ENCODE peak calls at places on chromosomes 12 and 14, in four cellular contexts. G, L, M and T are unnamed samples. For H3K79me1, the result is how much of the 10 kb centered on the place peaks cover.

GRCh38 chr12:111636209-111636928 is 37.3 kb upstream of the ATXN2 start:
- DNase-seq in G (peak), M (peak), L (peak), T (peak)

GRCh38 chr12:98678236-98678945 is 33.3 kb downstream of the APAF1 start:
- DNase-seq in L (no peak), G (peak), M (no peak), T (no peak)

GRCh38 chr12:127675936-127676335 is 591.0 kb upstream of the TMEM132C start:
- DNase-seq in G (no peak), L (no peak), M (no peak), T (no peak)

GRCh38 chr12:119202121-119202527 is 23.4 kb downstream of the HSPB8 start:
- DNase-seq in L (no peak), M (no peak), G (peak), T (no peak)

GRCh38 chr14:61351457-61351856 is 30.1 kb downstream of the PRKCH start:
- DNase-seq in G (no peak), L (no peak), M (no peak), T (no peak)

GRCh38 chr12:62259311-62259992 is 752 bp upstream of the USP15 start:
- DNase-seq in G (no peak), L (no peak), M (no peak), T (no peak)

GRCh38 chr14:67571991-67572323 is 28.1 kb downstream of the PIGH start:
- DNase-seq in M (no peak), G (no peak), L (no peak), T (no peak)

GRCh38 chr12:94073441-94074051 is 74.8 kb upstream of the PLXNC1 start:
- DNase-seq in G (no peak), M (no peak), L (peak), T (no peak)

GRCh38 chr14:68089146-68089715 is 269.7 kb downstream of the RAD51B start:
- DNase-seq in M (no peak), L (peak), G (no peak), T (no peak)

GRCh38 chr12:99619389-99620158 is 28.0 kb upstream of the GARIN6 start:
- DNase-seq in L (peak), G (peak), M (peak), T (peak)

GRCh38 chr12:67773896-67774295 is 125.4 kb downstream of the DYRK2 start:
- DNase-seq in M (no peak), L (peak), G (no peak), T (peak)

GRCh38 chr12:22340143-22340542 is 5.6 kb upstream of the ST8SIA1 start:
- DNase-seq in G (no peak), L (no peak), M (no peak), T (no peak)

GRCh38 chr14:54194501-54194900 is 202.3 kb upstream of the CDKN3 start:
- DNase-seq in M (no peak), L (no peak), G (no peak), T (no peak)

GRCh38 chr14:100586520-100587247 is 533 bp downstream of the BEGAIN start:
- DNase-seq in G (peak), L (no peak), M (no peak), T (no peak)

GRCh38 chr14:36070056-36071043 is 106.2 kb downstream of the PTCSC3 start:
- DNase-seq in L (peak), G (peak), M (peak), T (peak)

GRCh38 chr14:95137804-95138167 is 19.5 kb downstream of the DICER1 start:
- DNase-seq in G (no peak), M (no peak), L (no peak), T (peak)

GRCh38 chr12:66066071-66066928 is 64.2 kb downstream of the LLPH start:
- DNase-seq in M (no peak), G (no peak), L (peak), T (peak)

GRCh38 chr12:2118061-2118460 is 65.3 kb downstream of the CACNA1C start:
- DNase-seq in G (no peak), L (no peak), M (no peak), T (peak)

GRCh38 chr12:55629058-55629841 is 7.4 kb upstream of the OR10P1 start:
- DNase-seq in L (no peak), G (no peak), M (no peak), T (no peak)

GRCh38 chr14:33693237-33693636 is 257.6 kb downstream of the EGLN3 start:
- DNase-seq in M (no peak), L (no peak), G (no peak), T (no peak)

DNA sequence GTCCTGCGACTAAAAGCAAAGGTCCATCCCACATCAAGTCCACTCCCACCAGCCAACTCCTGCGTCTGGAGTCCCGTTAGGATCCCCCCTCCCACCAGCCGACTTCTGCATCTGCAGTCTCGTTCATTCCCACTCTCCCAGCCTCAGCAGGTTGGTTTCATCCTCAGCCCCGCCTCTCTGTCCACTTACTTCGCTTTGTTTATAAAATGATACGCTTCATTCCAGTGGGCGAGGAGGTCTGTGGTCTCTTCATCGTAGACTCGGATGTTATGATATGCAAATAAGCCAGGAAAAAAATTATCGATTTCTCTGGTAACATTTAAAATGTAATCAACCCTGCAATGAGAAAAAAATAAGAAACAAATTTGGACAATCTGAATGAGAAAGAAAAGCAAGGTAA is 56.8 kb downstream of the SSH1 start:
- DNase-seq in G (no peak), M (no peak), L (peak), T (no peak)
- H2BK5ac ChIP-seq in G (no peak), M (no peak), L (no peak), T (no peak)

DNA sequence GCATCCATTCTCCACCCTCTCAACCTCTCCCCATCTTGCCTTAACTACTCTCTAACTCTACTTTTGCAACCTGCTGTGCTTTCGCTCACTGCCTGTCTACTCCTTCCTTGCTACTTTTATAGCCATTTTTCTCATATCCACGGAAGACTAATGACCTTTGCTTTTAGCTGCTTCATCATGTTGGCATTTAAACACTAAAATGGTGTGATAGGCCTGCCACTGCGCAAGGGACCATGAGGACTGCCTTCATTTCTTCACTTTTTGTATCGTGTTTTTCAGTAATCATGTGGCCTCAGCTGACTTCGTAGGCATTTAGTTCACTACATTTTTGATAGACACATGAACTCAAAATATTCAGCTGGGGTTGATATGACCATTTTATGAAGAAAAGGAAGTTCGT is 252.1 kb downstream of the BCAT1 start:
- DNase-seq in G (no peak), L (no peak), M (no peak), T (no peak)
- H3K23ac ChIP-seq in G (no peak), L (no peak), M (no peak), T (no peak)

DNA sequence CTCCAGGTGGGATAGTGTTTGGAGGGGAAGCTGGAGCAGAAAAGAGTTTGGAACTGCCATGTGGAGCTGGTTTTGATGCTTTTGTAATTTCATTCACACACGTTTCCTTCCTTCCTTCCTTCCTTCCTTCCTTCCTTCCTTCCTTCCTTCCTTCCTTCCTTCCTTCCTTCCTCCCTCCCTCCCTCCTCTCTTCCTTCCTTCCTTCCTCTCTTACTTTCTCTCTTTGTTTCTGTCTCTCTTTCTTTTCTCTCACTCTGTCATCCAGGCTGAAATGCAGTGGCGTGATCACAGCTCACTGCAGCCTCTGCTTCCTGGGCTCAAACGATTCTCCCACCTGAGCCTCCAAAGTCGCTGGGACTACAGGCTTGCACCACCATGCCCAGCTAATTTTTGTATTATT is 168.0 kb upstream of the ARID2 start:
- DNase-seq in M (no peak), L (no peak), G (no peak), T (no peak)
- H3K79me1 ChIP-seq in M (under half), L (under half), G (under half), T (under half)

GRCh38 chr12:75825686-75826085 is 205.9 kb downstream of the PHLDA1 start:
- DNase-seq in M (no peak), L (peak), G (no peak), T (no peak)
- H2BK5ac ChIP-seq in M (no peak), L (peak), G (no peak), T (no peak)

GRCh38 chr14:103806805-103807204 is 40.6 kb downstream of the PPP1R13B start:
- DNase-seq in L (no peak), M (no peak), G (no peak), T (no peak)

GRCh38 chr14:103801459-103801858 is 45.9 kb downstream of the PPP1R13B start:
- DNase-seq in L (peak), M (no peak), G (no peak), T (peak)

GRCh38 chr14:103803661-103804060 is 43.7 kb downstream of the PPP1R13B start:
- DNase-seq in M (no peak), L (peak), G (no peak), T (no peak)

GRCh38 chr14:103805708-103806107 is 41.7 kb downstream of the PPP1R13B start:
- DNase-seq in G (no peak), L (no peak), M (no peak), T (no peak)

GRCh38 chr14:103802353-103802752 is 45.0 kb downstream of the PPP1R13B start:
- DNase-seq in G (no peak), L (no peak), M (no peak), T (no peak)
- H3K23ac ChIP-seq in G (no peak), L (no peak), M (no peak), T (no peak)

GRCh38 chr14:103728141-103728540 is 12.5 kb downstream of the ZFYVE21 start:
- DNase-seq in L (no peak), G (no peak), M (no peak), T (no peak)
- H3K79me1 ChIP-seq in L (under half), G (under half), M (under half), T (under half)

DNA sequence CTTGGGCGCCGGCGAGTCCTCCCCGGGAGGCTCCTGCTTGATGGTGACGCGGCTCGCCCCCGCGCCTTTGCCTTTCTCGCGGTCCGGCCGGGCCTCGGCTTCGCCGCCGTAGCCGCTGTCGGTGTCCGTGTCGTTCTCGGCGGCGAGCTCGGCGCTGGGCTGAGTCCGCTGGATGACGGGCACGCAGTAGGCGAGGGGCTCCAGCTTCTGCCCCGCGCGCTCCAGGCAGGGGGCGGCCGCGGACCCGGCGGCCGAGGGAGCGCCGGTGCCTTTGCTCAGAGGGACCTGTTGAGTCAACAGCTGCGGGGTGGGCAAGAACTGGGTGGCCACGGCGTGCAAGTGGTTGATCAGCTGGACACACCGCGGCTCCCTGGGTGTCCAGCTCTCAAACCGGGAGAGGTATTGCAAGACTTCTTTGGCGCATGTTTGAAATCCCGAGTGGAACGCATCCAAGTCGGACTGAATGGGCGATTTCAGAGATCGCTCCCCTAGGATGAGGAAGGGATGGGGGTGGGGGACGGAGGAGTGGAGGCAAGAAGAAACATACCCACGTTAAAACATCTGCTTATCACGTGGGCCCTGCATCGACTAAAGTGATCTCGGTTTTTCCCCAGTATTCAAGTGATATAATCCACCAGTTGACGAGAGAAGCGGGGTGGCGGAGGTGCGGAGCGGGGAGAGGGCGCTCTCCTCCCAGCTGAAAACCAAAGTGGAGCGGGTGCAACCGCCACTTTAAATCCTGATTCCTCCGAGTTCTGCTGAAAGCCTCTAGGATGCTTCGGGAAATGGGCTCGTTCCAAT is 2.0 kb downstream of the BHLHE41 start:
- DNase-seq in M (peak), G (peak), L (peak), T (no peak)
- H2BK5ac ChIP-seq in M (no peak), G (no peak), L (peak), T (no peak)

DNA sequence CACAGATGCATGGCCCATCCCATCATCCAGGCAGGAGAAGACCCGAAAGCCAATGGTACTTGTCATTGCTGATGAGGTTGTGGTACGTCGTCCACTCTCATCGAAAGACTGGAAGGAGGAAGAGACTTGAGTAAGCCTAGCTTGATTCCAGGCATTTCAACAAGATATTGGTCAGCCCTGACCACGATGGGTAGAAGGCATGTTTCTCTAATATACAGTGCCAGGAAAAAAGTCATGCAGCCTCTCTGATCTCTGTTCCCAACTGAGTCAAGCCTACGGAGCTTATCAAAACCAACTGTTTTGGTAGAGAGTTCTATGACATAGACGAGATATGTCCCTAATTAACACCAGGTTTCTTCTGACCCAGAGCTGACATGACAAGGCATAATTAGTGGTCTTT is 58.6 kb downstream of the NIN start:
- DNase-seq in M (no peak), L (peak), G (no peak), T (no peak)
- H3K23ac ChIP-seq in M (no peak), L (peak), G (no peak), T (no peak)

GRCh38 chr12:123998960-123999359 is 25.9 kb downstream of the ZNF664 start:
- DNase-seq in G (no peak), M (no peak), L (peak), T (no peak)

GRCh38 chr12:124002021-124002640 is 29.1 kb downstream of the ZNF664 start:
- DNase-seq in G (no peak), M (no peak), L (no peak), T (no peak)

GRCh38 chr12:123998344-123998941 is 25.4 kb downstream of the ZNF664 start:
- DNase-seq in M (no peak), L (peak), G (no peak), T (no peak)

GRCh38 chr12:124001343-124001742 is 28.3 kb downstream of the ZNF664 start:
- DNase-seq in G (no peak), M (no peak), L (no peak), T (no peak)

DNA sequence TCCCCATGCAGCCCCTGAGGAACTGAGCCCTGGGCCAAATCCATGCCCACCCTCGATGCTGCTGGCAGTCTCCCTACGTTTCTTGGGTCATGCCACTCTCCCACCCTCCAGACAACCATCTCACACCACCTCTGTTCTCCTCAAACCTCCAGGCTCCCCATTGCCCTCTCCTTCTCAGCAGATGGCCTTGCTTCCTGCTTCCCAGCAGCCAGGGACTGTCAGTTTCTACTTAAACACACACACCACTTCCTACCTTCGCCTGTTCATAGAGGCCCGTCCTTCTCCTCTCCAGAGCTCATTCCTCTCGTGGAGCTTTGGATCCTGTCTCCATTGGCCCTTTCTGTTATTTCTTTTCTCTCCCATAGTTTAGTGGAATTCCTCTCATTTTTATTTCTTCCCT is 27.1 kb downstream of the ZNF664 start:
- DNase-seq in G (no peak), L (no peak), M (no peak), T (no peak)
- H3K79me1 ChIP-seq in G (under half), L (under half), M (under half), T (under half)

GRCh38 chr12:42236017-42236416 is 2.0 kb downstream of the YAF2 start:
- DNase-seq in M (no peak), G (no peak), L (no peak), T (no peak)

GRCh38 chr12:42237853-42238239 is 202 bp downstream of the YAF2 start:
- DNase-seq in L (no peak), M (no peak), G (no peak), T (no peak)

GRCh38 chr12:42237052-42237852 is 796 bp downstream of the YAF2 start:
- DNase-seq in L (peak), G (peak), M (peak), T (peak)

GRCh38 chr12:42234970-42235369 is 3.1 kb downstream of the YAF2 start:
- DNase-seq in L (peak), G (no peak), M (no peak), T (no peak)

GRCh38 chr12:42235426-42235825 is 2.6 kb downstream of the YAF2 start:
- DNase-seq in G (no peak), M (no peak), L (no peak), T (no peak)
- H2BK5ac ChIP-seq in G (no peak), M (no peak), L (no peak), T (no peak)